ENCODE peak calls at places on chromosomes 16 and 17, in four cellular contexts. M is mammary epithelial cell, P is A549, V is D721Med. A is an unnamed sample.

GRCh38 chr17:57685499-57686132 is 59.5 kb downstream of the CCDC182 start:
- DNase-seq in M (no peak), P (no peak), V (no peak), A (no peak)

GRCh38 chr17:60141111-60142018 is 8.4 kb upstream of the CA4 start:
- DNase-seq in M (no peak), P (no peak), V (no peak), A (no peak)

GRCh38 chr17:41583137-41584127 is 3.3 kb downstream of the KRT14 start:
- DNase-seq in M (peak), P (no peak), V (no peak), A (no peak)

GRCh38 chr16:89217388-89218191 is at the start of gene ZNF778:
- DNase-seq in M (peak), P (peak), V (peak), A (peak)

GRCh38 chr17:2025622-2026309 is 632 bp upstream of the RTN4RL1 start:
- DNase-seq in M (peak), P (peak), V (peak), A (no peak)

GRCh38 chr16:69535123-69536050 is 30.4 kb upstream of the NFAT5 start:
- DNase-seq in M (peak), P (no peak), V (no peak), A (no peak)

GRCh38 chr16:46976550-46976949 is 3.1 kb upstream of the DNAJA2 start:
- DNase-seq in M (no peak), P (no peak), V (no peak), A (no peak)

GRCh38 chr16:89512453-89512852 is 4.2 kb downstream of the SPG7 start:
- DNase-seq in M (no peak), P (no peak), V (no peak), A (no peak)

GRCh38 chr17:50364715-50365114 is 8.3 kb downstream of the MRPL27 start:
- DNase-seq in M (no peak), P (no peak), V (no peak), A (no peak)

GRCh38 chr17:42653179-42654124 is 5.6 kb upstream of the TUBG2 start:
- DNase-seq in M (no peak), P (no peak), V (no peak), A (no peak)

GRCh38 chr16:23254338-23254737 is 47.8 kb upstream of the SCNN1B start:
- DNase-seq in M (peak), P (no peak), V (no peak), A (no peak)

GRCh38 chr17:59366773-59367656 is 35.6 kb downstream of the YPEL2 start:
- DNase-seq in M (no peak), P (no peak), V (no peak), A (no peak)

GRCh38 chr16:1884155-1884760 is 12.3 kb upstream of the MEIOB start:
- DNase-seq in M (no peak), P (peak), V (no peak), A (no peak)

GRCh38 chr17:40284085-40284713 is 3.5 kb upstream of the CDC6 start:
- DNase-seq in M (peak), P (peak), V (no peak), A (no peak)

GRCh38 chr17:1447061-1447460 is 9.0 kb downstream of the CRK start:
- DNase-seq in M (no peak), P (no peak), V (no peak), A (no peak)

GRCh38 chr17:63702223-63702577 is 2.3 kb upstream of the LIMD2 start:
- DNase-seq in M (no peak), P (no peak), V (no peak), A (no peak)

GRCh38 chr17:79410681-79411080 is 200.2 kb downstream of the RBFOX3 start:
- DNase-seq in M (no peak), P (no peak), V (no peak), A (no peak)

GRCh38 chr17:57257911-57258885 is 1.9 kb downstream of the MSI2 start:
- DNase-seq in M (no peak), P (no peak), V (no peak), A (no peak)

GRCh38 chr16:65895906-65896305 is 470.6 kb upstream of the CDH5 start:
- DNase-seq in M (no peak), P (no peak), V (no peak), A (no peak)

GRCh38 chr17:44905006-44906000 is 6.1 kb upstream of the EFTUD2 start:
- DNase-seq in M (no peak), P (no peak), V (no peak), A (no peak)

GRCh38 chr17:39101139-39101538 is 50.3 kb downstream of the PLXDC1 start:
- DNase-seq in M (no peak), P (no peak), V (no peak), A (no peak)

GRCh38 chr17:17985555-17985954 is 12.9 kb downstream of the DRC3 start:
- DNase-seq in M (no peak), P (no peak), V (no peak), A (peak)
- TF ChIP-seq CTCF in M (peak), P (peak), V (peak), A (peak)

GRCh38 chr17:48023408-48024148 is 14.0 kb downstream of the COPZ2 start:
- DNase-seq in M (peak), P (peak), V (no peak), A (no peak)
- TF ChIP-seq CTCF in M (peak), P (no peak), V (peak), A (peak)

GRCh38 chr16:83952940-83953795 is at the start of gene OSGIN1:
- DNase-seq in M (peak), P (peak), V (no peak), A (peak)
- TF ChIP-seq CTCF in M (no peak), P (no peak), V (no peak), A (no peak)

GRCh38 chr17:7484067-7484963 is at the start of gene POLR2A:
- DNase-seq in M (peak), P (peak), V (peak), A (peak)

GRCh38 chr17:7484964-7485377 is 805 bp downstream of the POLR2A start:
- DNase-seq in M (no peak), P (no peak), V (no peak), A (no peak)

GRCh38 chr17:7479389-7480192 is at the start of gene ZBTB4:
- DNase-seq in M (no peak), P (peak), V (no peak), A (no peak)

GRCh38 chr17:7486181-7486580 is 2.0 kb downstream of the POLR2A start:
- DNase-seq in M (no peak), P (no peak), V (no peak), A (no peak)

DNA sequence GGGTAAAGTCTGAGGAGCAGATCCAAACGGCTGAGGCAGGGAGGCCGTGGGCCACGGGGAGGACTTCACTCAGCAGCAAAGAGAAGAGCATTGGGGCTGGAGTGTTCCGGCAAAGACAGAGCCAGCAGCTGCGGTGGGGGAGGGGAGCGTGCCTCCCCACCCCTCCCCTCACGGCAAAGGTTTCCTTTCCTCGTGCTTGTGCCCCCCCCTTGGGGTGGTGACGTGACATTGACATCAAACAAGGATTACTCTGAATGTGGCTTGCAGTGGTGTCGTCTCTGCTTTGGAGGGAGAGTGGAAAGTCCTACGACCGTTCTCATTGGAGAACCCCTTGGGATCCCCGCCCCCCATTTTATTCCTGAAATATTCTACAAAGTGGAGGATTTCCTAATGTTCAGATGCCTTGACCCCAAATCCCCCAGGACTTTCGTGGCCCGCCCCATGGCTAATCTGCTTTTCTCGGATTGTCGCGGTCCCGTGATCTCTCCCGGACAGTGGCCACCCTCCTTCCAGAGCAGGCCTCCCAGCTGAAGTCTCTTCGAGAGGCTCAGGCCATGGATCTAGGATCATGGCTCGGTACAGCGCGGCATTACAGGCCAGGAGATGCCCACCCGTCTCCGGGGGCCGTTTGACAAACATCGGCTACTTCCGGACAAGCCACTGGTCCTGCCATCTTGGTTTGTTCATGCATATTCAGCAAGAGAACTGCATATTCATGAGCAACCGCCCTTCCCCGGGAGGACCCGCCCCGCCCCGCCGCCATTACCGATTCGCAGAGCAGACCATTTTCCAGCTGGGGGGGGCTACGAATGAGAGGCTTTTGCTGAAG is 714 bp upstream of the POLR2A start:
- DNase-seq in M (peak), P (peak), V (peak), A (peak)
- TF ChIP-seq CTCF in M (no peak), P (no peak), V (no peak), A (no peak)

GRCh38 chr16:50501986-50502615 is 46.1 kb upstream of the NKD1 start:
- DNase-seq in M (no peak), P (no peak), V (no peak), A (no peak)
- TF ChIP-seq CTCF in M (no peak), P (no peak), V (no peak), A (no peak)

DNA sequence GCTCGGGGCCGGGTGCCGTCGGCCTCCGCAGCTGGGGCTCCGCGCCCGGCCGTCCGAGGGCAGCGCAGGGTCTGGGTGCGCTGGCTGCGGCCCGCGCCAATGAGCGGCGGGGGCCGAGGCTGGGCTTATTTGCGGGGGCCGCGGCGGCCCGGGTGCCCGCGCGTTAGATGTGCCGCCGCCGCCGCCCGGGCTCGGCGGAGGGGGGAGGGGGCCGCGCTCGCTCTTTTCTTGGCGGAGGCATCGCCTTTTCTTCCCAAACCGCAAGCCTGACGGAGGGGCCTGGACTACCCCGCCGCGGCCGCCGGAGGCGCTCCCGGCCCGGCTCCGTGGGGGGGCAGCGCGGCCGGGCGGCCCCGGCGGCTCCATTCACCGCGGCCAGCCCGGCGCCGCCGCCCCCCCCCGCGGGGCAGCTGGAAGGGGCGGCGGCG is at the start of gene NOTUM:
- DNase-seq in M (no peak), P (peak), V (no peak), A (no peak)
- TF ChIP-seq CTCF in M (no peak), P (peak), V (no peak), A (peak)

DNA sequence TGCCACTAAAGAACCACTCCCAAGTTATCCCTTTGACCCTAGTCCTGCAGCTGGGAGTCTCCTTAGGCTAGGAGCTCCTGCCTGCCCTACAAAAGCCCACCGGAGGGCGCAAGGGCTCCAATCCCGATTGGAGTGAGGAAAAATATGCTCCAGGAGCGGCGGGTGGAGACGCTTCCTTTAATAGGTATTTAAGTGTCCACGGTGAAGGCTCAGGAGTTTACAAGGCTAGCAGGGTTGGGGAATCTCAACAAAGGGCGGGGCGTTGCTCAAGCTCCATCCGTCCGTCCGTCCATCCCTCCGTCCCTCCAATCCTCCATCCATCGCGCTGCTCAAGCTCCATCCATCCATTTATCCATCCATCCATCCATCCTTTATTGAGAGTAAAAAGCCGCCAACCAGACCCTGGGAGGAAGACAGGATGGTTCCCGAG is 556 bp upstream of the SPNS1 start:
- DNase-seq in M (peak), P (peak), V (no peak), A (no peak)
- TF ChIP-seq CTCF in M (peak), P (peak), V (peak), A (peak)

A was measured in GM12864.